ENCODE peak calls at places on chromosomes 3 and 15, in five cellular contexts. H is pancreas, T is MCF 10A, K is body of pancreas, D is A549. O is an unnamed sample.

GRCh38 chr3:150639262-150639661 is 36.1 kb downstream of the SELENOT start:
- DNase-seq in H (no peak), T (peak; percentile 20), K (no peak), D (no peak), O (no peak)

GRCh38 chr3:57959407-57960173 is 48.6 kb upstream of the FLNB start:
- DNase-seq in H (no peak), T (peak; percentile 77), K (no peak), D (no peak), O (no peak)

GRCh38 chr3:171712168-171712938 is 97.9 kb downstream of the PLD1 start:
- DNase-seq in H (no peak), T (no peak), K (no peak), D (peak; percentile 7), O (no peak)

GRCh38 chr15:58957101-58957973 is 23.9 kb upstream of the SLTM start:
- DNase-seq in H (no peak), T (peak; percentile 75), K (peak; percentile 50), D (peak; percentile 85), O (no peak)

GRCh38 chr3:108432431-108432830 is 78.0 kb downstream of the MYH15 start:
- DNase-seq in H (no peak), T (no peak), K (no peak), D (no peak), O (no peak)

GRCh38 chr3:56282341-56282740 is 185.9 kb downstream of the ERC2 start:
- DNase-seq in H (no peak), T (no peak), K (no peak), D (no peak), O (no peak)

GRCh38 chr3:166446291-166446690 is 609.1 kb upstream of the BCHE start:
- DNase-seq in H (no peak), T (peak; percentile 35), K (no peak), D (no peak), O (no peak)

GRCh38 chr3:19103510-19103909 is 44.8 kb upstream of the KCNH8 start:
- DNase-seq in H (no peak), T (no peak), K (no peak), D (no peak), O (no peak)

GRCh38 chr15:58865420-58865880 is 68.0 kb downstream of the SLTM start:
- DNase-seq in H (no peak), T (no peak), K (peak; percentile 49), D (no peak), O (no peak)

DNA sequence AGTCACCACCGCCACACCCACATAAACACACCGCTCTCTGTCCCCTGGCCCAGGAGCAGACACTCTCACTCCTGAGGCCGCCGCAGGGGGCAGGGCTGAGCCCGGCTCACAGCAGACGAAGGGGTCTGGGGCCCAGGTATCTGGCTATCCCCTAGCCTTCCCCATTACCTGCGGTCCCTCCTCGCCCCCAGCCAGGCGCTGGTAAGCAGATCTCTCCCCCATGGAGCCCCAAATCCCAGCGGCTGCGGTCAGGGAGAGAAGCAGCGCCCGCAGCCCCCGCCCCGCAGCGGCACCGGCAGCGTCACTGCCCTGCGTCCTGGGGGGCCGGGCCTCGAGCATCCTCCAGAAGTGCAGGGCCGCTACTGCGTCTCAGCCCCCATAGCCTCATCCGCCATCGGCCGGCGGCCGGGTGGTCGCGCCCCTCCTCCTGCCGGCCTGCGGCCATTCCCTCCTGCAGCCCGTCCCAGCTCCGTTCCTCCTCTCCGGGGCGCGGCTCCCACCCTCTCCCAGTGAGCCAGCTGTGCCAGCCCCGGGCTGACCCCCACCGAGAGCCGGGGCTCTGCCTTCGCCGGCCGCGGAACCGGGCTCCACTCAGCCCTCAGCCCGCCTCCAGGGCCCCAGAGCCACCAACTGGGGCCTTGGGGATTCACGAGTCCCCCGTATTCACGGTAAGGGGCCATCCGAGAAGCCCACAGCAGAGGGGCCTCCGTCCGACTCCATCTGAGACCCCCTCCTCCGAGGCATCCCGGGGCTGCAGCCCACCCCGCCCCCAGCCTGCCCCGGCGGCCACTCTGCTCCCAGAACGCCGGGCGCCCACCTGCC is 13.1 kb downstream of the TNK2 start:
- DNase-seq in H (peak; percentile 77), T (peak; percentile 55), K (peak; percentile 63), D (peak; percentile 75), O (peak; percentile 57)
- TF ChIP-seq CTCF in H (no peak), T (no peak), K (no peak), D (no peak), O (no peak)

DNA sequence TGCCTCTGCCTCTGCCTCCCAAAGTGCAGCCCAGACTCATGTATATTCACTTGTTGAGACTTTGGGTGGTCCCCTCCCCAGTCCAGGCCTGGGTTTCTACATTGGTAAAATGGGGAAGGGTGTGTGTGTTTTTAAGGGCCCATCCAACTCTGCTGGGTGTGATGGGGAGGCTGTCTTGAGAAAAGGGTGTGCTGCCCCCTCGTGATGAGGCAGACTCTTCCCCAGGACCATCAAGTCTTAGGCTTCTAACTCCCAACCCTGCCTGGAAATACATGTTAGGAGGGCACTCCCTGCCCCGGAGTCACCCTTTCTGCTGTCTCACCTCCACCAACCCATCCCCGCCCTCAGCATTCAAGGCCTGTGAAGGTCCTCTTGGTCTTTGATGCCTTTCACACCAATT is 4.4 kb upstream of the PTPN23 start:
- DNase-seq in H (no peak), T (no peak), K (no peak), D (no peak), O (no peak)
- TF ChIP-seq CTCF in H (no peak), T (no peak), K (no peak), D (no peak), O (no peak)

GRCh38 chr15:78050441-78050809 is 27.1 kb downstream of the TBC1D2B start:
- DNase-seq in H (no peak), T (no peak), K (no peak), D (no peak), O (no peak)
- TF ChIP-seq CTCF in H (no peak), T (no peak), K (no peak), D (no peak), O (no peak)

GRCh38 chr3:70805044-70805732 is 492.8 kb upstream of the MDFIC2 start:
- DNase-seq in H (no peak), T (peak; percentile 13), K (no peak), D (no peak), O (no peak)
- TF ChIP-seq CTCF in H (no peak), T (no peak), K (no peak), D (no peak), O (no peak)

DNA sequence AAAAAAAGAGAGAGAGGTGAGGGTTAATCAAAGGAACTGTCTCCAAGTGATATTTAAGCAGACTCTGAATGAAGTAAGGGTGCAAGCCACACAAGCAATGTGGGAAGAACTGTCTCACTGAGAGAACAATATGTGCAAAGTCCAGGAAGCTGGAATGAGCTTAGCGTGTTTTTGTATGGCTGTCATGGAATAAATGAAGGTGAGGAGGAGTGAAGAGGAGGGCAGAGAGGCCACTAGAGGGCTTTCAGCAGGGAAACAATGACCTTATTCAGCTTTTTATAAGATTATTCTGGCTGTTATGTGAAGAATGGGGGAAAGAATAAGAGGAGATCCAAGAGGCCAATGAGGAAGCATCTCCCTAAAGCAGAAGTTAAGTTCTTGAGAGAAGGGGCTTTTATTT is 86.9 kb upstream of the COL8A1 start:
- DNase-seq in H (no peak), T (no peak), K (no peak), D (no peak), O (no peak)
- TF ChIP-seq CTCF in H (no peak), T (no peak), K (no peak), D (peak; percentile 16), O (no peak)

GRCh38 chr3:170490828-170491560 is 72.3 kb downstream of the CLDN11 start:
- DNase-seq in H (no peak), T (no peak), K (no peak), D (no peak), O (no peak)
- TF ChIP-seq CTCF in H (no peak), T (no peak), K (no peak), D (no peak), O (no peak)

DNA sequence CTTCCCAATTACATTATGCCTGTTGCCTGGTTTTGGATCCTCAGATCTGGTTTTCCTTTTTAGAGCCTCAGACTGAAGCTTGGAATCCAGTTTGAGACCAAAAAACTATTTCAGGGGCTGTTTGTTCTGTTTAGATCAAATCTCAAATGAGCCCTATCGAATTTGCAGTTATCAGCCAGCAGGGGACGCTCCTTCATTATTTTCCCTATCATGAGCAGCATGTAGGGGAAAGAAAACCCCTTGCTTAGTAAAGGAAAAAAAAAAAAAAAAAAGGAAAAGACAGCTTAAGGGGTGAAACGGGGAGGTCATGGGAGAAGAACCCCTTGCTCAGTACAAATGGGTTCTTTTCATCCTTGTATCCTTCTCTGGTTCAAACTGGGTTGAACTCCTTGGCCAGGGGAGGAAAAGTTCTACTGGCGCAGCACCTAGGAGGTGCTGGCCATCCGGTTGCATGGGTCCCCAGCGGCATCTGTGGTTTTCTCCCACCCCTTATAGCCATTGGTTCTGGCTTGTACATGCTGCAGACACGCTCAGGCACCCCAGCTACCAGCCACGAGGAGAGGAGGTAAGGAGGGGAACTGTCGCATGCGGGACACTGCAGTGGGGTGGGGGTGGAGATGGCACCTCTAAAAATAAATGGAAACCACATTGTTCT is 1375.1 kb upstream of the ALCAM start:
- DNase-seq in H (no peak), T (peak; percentile 61), K (no peak), D (no peak), O (no peak)
- TF ChIP-seq CTCF in H (no peak), T (peak; percentile 73), K (no peak), D (peak; percentile 16), O (no peak)

GRCh38 chr3:179812096-179812382 is 159.2 kb downstream of the USP13 start:
- DNase-seq in H (no peak), T (no peak), K (no peak), D (no peak), O (no peak)

GRCh38 chr3:179807588-179807987 is 154.7 kb downstream of the USP13 start:
- DNase-seq in H (no peak), T (no peak), K (no peak), D (no peak), O (no peak)

GRCh38 chr3:179806177-179806576 is 153.3 kb downstream of the USP13 start:
- DNase-seq in H (no peak), T (peak; percentile 12), K (no peak), D (no peak), O (no peak)

GRCh38 chr3:179809639-179810038 is 156.8 kb downstream of the USP13 start:
- DNase-seq in H (no peak), T (no peak), K (no peak), D (no peak), O (no peak)

GRCh38 chr3:179811321-179812095 is 158.7 kb downstream of the USP13 start:
- DNase-seq in H (no peak), T (peak; percentile 82), K (peak; percentile 70), D (peak; percentile 11), O (no peak)
- TF ChIP-seq CTCF in H (peak; percentile 47), T (peak; percentile 65), K (peak; percentile 36), D (peak; percentile 59), O (peak; percentile 36)

GRCh38 chr3:196988241-196989029 is 19.8 kb upstream of the PIGZ start:
- DNase-seq in H (peak; percentile 59), T (no peak), K (peak; percentile 58), D (no peak), O (no peak)
- TF ChIP-seq CTCF in H (no peak), T (no peak), K (no peak), D (no peak), O (no peak)

DNA sequence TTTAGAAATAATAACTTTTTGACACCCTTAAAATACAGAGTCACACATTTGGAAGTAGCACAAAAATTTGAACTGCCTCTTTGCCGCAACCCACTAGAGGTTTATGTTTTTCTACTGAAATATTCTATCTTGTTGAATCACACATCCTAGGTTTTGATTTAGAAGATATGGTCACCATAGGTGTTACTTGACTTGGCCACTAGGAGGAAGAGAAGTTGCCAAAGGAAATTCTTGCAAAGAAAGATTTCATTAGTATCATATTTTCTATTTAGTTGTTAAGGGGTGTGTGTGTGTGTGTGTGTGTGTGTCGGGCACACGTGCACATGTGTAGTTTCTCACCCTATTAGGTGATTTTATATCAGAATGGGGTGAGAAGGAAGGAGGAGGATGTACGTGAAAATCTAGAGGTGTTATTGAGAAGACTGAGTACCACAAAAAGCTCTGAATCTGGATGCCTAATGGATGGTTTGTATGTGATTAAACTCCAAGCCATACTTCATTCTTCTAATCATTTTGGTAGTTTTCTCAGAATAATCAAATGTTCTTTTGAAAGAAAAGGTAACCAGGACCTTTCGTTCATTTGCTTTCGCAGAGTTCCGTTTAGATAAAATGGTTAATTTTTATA is 31.5 kb downstream of the ZFAND6 start:
- DNase-seq in H (no peak), T (peak; percentile 18), K (no peak), D (peak; percentile 25), O (no peak)
- TF ChIP-seq CTCF in H (no peak), T (peak; percentile 19), K (no peak), D (peak; percentile 37), O (no peak)

O was measured in left lung.